ENCODE peak calls at places on chromosomes 12 and 14, in ten cellular contexts. X, A, L, O, W, T, Q, K, C and M are unnamed samples. For H3K4me1, the result is how much of the 10 kb centered on the place peaks cover.

GRCh38 chr12:114954626-114955025 is 270.7 kb upstream of the TBX3 start:
- DNase-seq in X (no peak), A (no peak), L (no peak), O (no peak), W (no peak), T (no peak), Q (no peak), K (no peak), C (no peak), M (no peak)

GRCh38 chr12:61282790-61283575 is 977.2 kb upstream of the USP15 start:
- DNase-seq in X (no peak), A (no peak), L (no peak), O (no peak), W (peak), T (no peak), Q (no peak), K (no peak), C (no peak), M (no peak)

GRCh38 chr12:52976574-52977071 is 27.7 kb downstream of the KRT18 start:
- DNase-seq in X (no peak), A (no peak), L (peak), O (no peak), W (no peak), T (no peak), Q (no peak), K (peak), C (no peak), M (no peak)

GRCh38 chr14:82362452-82362851 is 828.8 kb upstream of the SEL1L start:
- DNase-seq in X (no peak), A (no peak), L (no peak), O (no peak), W (no peak), T (no peak), Q (no peak), K (no peak), C (no peak), M (no peak)

GRCh38 chr14:89214221-89214965 is 202.6 kb downstream of the FOXN3 start:
- DNase-seq in X (no peak), A (peak), L (peak), O (no peak), W (peak), T (peak), Q (no peak), K (peak), C (no peak), M (peak)

GRCh38 chr12:128259556-128260070 is 7.4 kb upstream of the TMEM132C start:
- DNase-seq in X (no peak), A (no peak), L (no peak), O (no peak), W (peak), T (peak), Q (no peak), K (peak), C (no peak), M (no peak)

GRCh38 chr14:89674906-89675305 is 257.9 kb upstream of the FOXN3 start:
- DNase-seq in X (no peak), A (no peak), L (no peak), O (no peak), W (no peak), T (no peak), Q (no peak), K (no peak), C (no peak), M (no peak)

GRCh38 chr14:38291681-38292459 is 36.0 kb upstream of the CLEC14A start:
- DNase-seq in X (no peak), A (no peak), L (no peak), O (no peak), W (peak), T (no peak), Q (no peak), K (no peak), C (no peak), M (no peak)

GRCh38 chr12:76569685-76570604 is 10.4 kb upstream of the OSBPL8 start:
- DNase-seq in X (no peak), A (no peak), L (no peak), O (no peak), W (no peak), T (no peak), Q (no peak), K (no peak), C (no peak), M (no peak)

GRCh38 chr12:6074394-6074793 is 50.1 kb downstream of the VWF start:
- DNase-seq in X (no peak), A (peak), L (no peak), O (no peak), W (no peak), T (no peak), Q (no peak), K (no peak), C (peak), M (no peak)

GRCh38 chr14:75492832-75493579 is 29.3 kb upstream of the BATF start:
- DNase-seq in X (no peak), A (no peak), L (no peak), O (no peak), W (no peak), T (no peak), Q (no peak), K (no peak), C (no peak), M (peak)

GRCh38 chr12:46390304-46390703 is 17.7 kb upstream of the SLC38A2 start:
- DNase-seq in X (no peak), A (no peak), L (no peak), O (no peak), W (no peak), T (no peak), Q (no peak), K (no peak), C (no peak), M (no peak)
- H3K27ac ChIP-seq in X (no peak), A (peak), L (no peak), O (peak), W (no peak), T (no peak), Q (no peak), K (peak), C (no peak), M (no peak)

GRCh38 chr12:116220756-116221155 is 56.7 kb downstream of the MED13L start:
- DNase-seq in X (no peak), A (no peak), L (no peak), O (no peak), W (peak), T (no peak), Q (no peak), K (no peak), C (no peak), M (no peak)
- H3K4me3 ChIP-seq in X (no peak), A (no peak), L (no peak), O (no peak), W (no peak), T (no peak), Q (no peak), K (no peak), C (no peak), M (no peak)

DNA sequence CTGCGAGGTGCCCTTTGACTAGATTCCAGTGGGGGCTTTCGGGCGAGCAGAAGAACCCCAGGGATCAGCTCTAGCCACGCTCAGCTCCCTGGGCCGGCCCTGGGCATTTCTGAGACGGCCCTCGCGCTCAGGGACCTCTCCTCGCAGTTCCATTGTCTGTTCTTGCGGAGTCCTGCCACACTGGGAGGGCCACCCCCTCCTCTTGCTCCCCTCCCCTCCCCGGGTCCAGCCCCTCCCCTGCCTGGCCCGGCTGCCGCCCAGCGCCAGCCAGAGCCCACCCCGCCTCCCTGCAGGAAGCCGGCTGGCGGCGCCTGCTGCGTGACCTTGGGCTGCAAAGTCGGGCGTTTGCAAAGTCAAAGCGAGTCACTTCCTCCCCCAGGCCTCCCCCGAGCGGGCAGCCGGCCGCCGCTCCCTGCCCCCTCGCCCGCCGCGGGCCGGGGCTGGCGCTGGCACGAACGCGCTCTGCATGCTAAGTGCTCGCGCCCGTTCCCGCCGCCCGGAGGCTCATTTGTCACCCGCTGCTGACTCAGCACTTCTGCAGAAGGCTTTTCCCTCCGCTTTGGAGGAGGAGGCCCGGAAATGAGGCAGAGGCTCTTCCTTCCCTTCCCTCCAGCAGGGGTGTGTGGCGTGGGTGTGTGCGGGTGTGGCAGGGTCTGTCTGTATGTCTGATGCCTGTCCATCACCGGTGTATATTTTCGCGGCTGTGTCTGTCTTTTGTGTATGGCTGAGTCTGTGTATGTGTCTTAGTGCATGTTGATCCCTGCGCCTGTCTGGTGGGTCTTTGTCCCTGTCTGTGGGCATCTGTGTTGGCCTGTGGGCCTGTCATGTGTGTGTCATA is 72.0 kb downstream of the IRF2BPL start:
- DNase-seq in X (peak), A (peak), L (peak), O (peak), W (peak), T (peak), Q (peak), K (peak), C (peak), M (peak)
- H3K4me1 ChIP-seq in X (half or more), A (half or more), L (half or more), O (half or more), W (half or more), T (half or more), Q (under half), K (half or more), C (half or more), M (under half)

GRCh38 chr14:92973798-92974372 is 50.9 kb downstream of the CHGA start:
- DNase-seq in X (no peak), A (no peak), L (no peak), O (no peak), W (no peak), T (no peak), Q (no peak), K (no peak), C (no peak), M (no peak)
- H3K27ac ChIP-seq in X (no peak), A (peak), L (no peak), O (peak), W (no peak), T (no peak), Q (no peak), K (no peak), C (no peak), M (peak)

GRCh38 chr12:88578274-88578673 is 2.0 kb downstream of the KITLG start:
- DNase-seq in X (no peak), A (no peak), L (no peak), O (no peak), W (peak), T (no peak), Q (no peak), K (no peak), C (no peak), M (no peak)
- H3K4me3 ChIP-seq in X (peak), A (peak), L (peak), O (peak), W (peak), T (no peak), Q (no peak), K (peak), C (no peak), M (peak)

DNA sequence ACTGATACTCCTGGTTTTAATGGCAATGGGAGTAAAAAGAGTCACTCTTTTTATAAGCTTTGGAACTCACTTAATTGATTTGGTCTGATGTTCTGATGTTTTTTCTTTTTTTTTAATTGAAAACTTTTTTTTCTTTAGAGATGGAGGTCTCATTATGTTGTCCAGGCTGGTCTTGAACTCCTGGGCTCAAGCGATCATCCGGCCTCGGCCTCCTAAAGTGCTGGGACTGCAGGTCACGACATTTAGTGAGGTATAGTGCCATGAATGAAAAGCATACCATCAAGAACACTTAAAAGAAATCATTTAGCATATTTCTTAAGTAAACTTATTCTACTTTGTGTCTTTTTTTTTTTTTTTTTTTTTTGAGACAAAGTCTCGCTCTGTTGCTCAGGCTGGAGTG is 12.7 kb upstream of the EID3 start:
- DNase-seq in X (no peak), A (no peak), L (peak), O (no peak), W (peak), T (no peak), Q (no peak), K (no peak), C (no peak), M (no peak)
- H3K4me1 ChIP-seq in X (half or more), A (half or more), L (under half), O (under half), W (under half), T (under half), Q (under half), K (under half), C (under half), M (under half)